ENCODE peak calls at places on chromosomes 3 and 15, in eight cellular contexts. O is A549, M is pancreas, H is fibroblast of the aortic adventitia, W is psoas muscle, Q is stomach, J is adrenal gland, C is astrocyte of the spinal cord. Y is an unnamed sample.

GRCh38 chr3:24688446-24689148 is 193.9 kb upstream of the THRB start:
- DNase-seq in C (peak), H (no peak), O (peak), Q (no peak), M (no peak), W (no peak), J (no peak), Y (peak)

GRCh38 chr3:21357241-21357640 is 393.8 kb downstream of the ZNF385D start:
- DNase-seq in W (no peak), H (peak), C (no peak), M (no peak), J (no peak), Q (no peak), O (no peak), Y (no peak)

GRCh38 chr3:143000525-143000924 is 845 bp upstream of the U2SURP start:
- DNase-seq in Q (no peak), H (peak), O (no peak), C (peak), W (no peak), M (no peak), J (no peak), Y (peak)

GRCh38 chr15:94105760-94106159 is 125.6 kb upstream of the MCTP2 start:
- DNase-seq in W (no peak), M (no peak), J (no peak), C (no peak), Q (no peak), H (no peak), O (no peak), Y (no peak)

GRCh38 chr3:150296966-150297365 is 111.1 kb upstream of the TSC22D2 start:
- DNase-seq in M (no peak), J (no peak), Q (no peak), W (no peak), H (no peak), O (no peak), C (no peak), Y (no peak)

GRCh38 chr3:195892105-195892354 is 16.3 kb downstream of the TNK2 start:
- DNase-seq in M (no peak), O (no peak), W (no peak), Q (no peak), J (no peak), C (no peak), H (no peak), Y (no peak)

GRCh38 chr3:47772788-47773187 is 8.9 kb downstream of the SMARCC1 start:
- DNase-seq in M (no peak), C (no peak), Q (no peak), O (no peak), H (no peak), W (no peak), J (no peak), Y (no peak)

GRCh38 chr3:132256984-132257383 is 60.2 kb upstream of the ACP3 start:
- DNase-seq in W (no peak), C (peak), M (no peak), O (peak), H (peak), Q (peak), J (peak), Y (peak)

GRCh38 chr3:47005212-47006144 is 26.0 kb downstream of the NBEAL2 start:
- DNase-seq in J (no peak), O (no peak), Q (no peak), H (no peak), M (peak), C (no peak), W (peak), Y (no peak)

GRCh38 chr3:151282921-151283320 is 4.6 kb upstream of the P2RY14 start:
- DNase-seq in M (no peak), C (peak), H (peak), J (no peak), Q (no peak), O (peak), W (no peak), Y (peak)

GRCh38 chr3:71543371-71544016 is 40.0 kb downstream of the FOXP1 start:
- DNase-seq in H (no peak), J (no peak), W (peak), Q (no peak), O (no peak), M (no peak), C (no peak), Y (no peak)

GRCh38 chr3:139514741-139515140 is 24.8 kb downstream of the RBP1 start:
- DNase-seq in J (no peak), O (no peak), Q (no peak), H (no peak), M (no peak), C (no peak), W (no peak), Y (no peak)

GRCh38 chr3:47414161-47414564 is 33.3 kb downstream of the PTPN23 start:
- DNase-seq in J (no peak), H (no peak), C (no peak), Q (no peak), W (no peak), O (no peak), M (no peak), Y (no peak)

GRCh38 chr3:44235604-44236484 is 5.8 kb upstream of the TOPAZ1 start:
- DNase-seq in M (peak), H (peak), C (peak), J (peak), O (peak), W (peak), Q (peak), Y (peak)

GRCh38 chr3:49867871-49868321 is 1.8 kb downstream of the CAMKV start:
- DNase-seq in J (peak), M (no peak), W (no peak), H (peak), C (peak), O (peak), Q (no peak), Y (peak)

GRCh38 chr15:101652783-101653430 is 726 bp upstream of the TM2D3 start:
- DNase-seq in O (no peak), M (peak), Q (no peak), C (no peak), W (no peak), H (no peak), J (no peak), Y (no peak)

GRCh38 chr3:172622916-172623700 is 87.8 kb downstream of the NCEH1 start:
- DNase-seq in W (no peak), H (peak), J (peak), M (no peak), C (peak), O (peak), Q (peak), Y (peak)

GRCh38 chr3:142844339-142844977 is 44.4 kb downstream of the PCOLCE2 start:
- DNase-seq in O (peak), H (peak), W (no peak), J (no peak), Q (no peak), C (peak), M (no peak), Y (peak)

GRCh38 chr15:47675735-47676134 is 41.6 kb upstream of the SEMA6D start:
- DNase-seq in Q (no peak), M (no peak), W (no peak), J (no peak), O (no peak), C (no peak), H (no peak), Y (no peak)

GRCh38 chr3:48219543-48219942 is 3.8 kb upstream of the CAMP start:
- DNase-seq in J (peak), C (no peak), Q (no peak), W (peak), O (no peak), M (no peak), H (peak), Y (no peak)

GRCh38 chr3:116930786-116931185 is 221.2 kb downstream of the TUSC7 start:
- DNase-seq in O (no peak), C (peak), Q (no peak), W (no peak), J (peak), M (no peak), H (no peak), Y (peak)

GRCh38 chr15:90647326-90647725 is 69.8 kb upstream of the BLM start:
- DNase-seq in Q (no peak), M (no peak), J (no peak), C (no peak), H (no peak), W (no peak), O (peak), Y (no peak)

GRCh38 chr3:45592830-45593707 is 1.5 kb upstream of the LIMD1 start:
- DNase-seq in H (peak), Q (peak), O (peak), C (peak), M (peak), J (peak), W (peak), Y (peak)

GRCh38 chr3:133855772-133856171 is 39.9 kb downstream of the RAB6B start:
- DNase-seq in C (peak), J (no peak), Q (no peak), O (no peak), W (no peak), M (no peak), H (peak), Y (peak)

GRCh38 chr3:142604940-142605339 is 8.7 kb downstream of the PLS1 start:
- DNase-seq in C (no peak), W (no peak), M (no peak), Q (no peak), O (no peak), J (no peak), H (no peak), Y (no peak)

GRCh38 chr15:98953000-98953776 is 54.4 kb downstream of the PGPEP1L start:
- DNase-seq in J (peak), Q (no peak), O (no peak), C (no peak), W (no peak), H (no peak), M (no peak), Y (no peak)

GRCh38 chr15:57570994-57571393 is 20.7 kb upstream of the MYZAP start:
- DNase-seq in C (peak), W (no peak), H (peak), J (no peak), Q (no peak), O (peak), M (no peak), Y (peak)

GRCh38 chr3:52836991-52837390 is 2.2 kb upstream of the MUSTN1 start:
- DNase-seq in W (no peak), M (no peak), O (no peak), C (no peak), Q (no peak), J (no peak), H (no peak), Y (no peak)
- H3K4me3 ChIP-seq in W (peak), M (no peak), O (no peak), C (no peak), Q (no peak), J (no peak), H (no peak), Y (no peak)

GRCh38 chr15:63504247-63504978 is at the start of gene USP3:
- DNase-seq in M (peak), Q (peak), O (peak), H (peak), J (peak), C (peak), W (peak), Y (peak)
- TF ChIP-seq CTCF in M (no peak), Q (peak), O (peak), H (peak), J (peak), C (peak), W (peak), Y (no peak)

DNA sequence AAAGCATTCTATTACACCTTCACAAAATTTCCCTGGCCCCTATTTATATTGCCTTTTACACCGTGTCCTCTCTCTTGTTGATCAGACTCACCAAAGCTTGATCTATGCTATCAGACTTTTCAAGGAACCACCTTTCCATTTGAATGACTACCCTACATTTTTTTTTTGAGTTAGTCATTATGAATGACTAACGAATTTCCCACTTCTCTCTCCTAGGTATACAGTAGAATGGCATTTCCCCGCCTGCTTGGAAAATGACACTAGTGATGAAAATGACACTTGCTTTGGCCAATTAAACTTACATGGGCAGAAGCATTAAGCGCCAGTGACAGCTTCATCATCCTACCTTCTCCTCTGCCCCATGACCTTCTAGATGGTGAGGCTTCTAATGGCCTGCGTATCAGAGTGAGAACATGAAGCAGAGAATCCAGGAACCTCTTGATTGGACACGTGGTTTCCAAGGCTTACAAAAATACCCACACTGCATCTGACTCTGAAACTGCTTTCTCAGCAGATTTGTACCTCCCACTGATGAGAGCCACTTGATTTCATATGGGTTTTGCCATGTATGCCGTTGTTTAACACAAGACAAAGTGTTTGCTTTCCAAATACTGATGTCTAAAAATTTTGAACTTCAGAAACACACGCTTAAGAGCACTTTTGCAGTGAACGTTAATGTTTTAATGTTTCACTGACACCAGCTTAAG is 370.5 kb downstream of the CTNNB1 start:
- DNase-seq in W (no peak), H (no peak), C (no peak), Q (no peak), M (no peak), O (no peak), J (no peak), Y (no peak)
- H3K4me3 ChIP-seq in W (no peak), H (no peak), C (no peak), Q (no peak), M (no peak), O (no peak), J (no peak), Y (no peak)

DNA sequence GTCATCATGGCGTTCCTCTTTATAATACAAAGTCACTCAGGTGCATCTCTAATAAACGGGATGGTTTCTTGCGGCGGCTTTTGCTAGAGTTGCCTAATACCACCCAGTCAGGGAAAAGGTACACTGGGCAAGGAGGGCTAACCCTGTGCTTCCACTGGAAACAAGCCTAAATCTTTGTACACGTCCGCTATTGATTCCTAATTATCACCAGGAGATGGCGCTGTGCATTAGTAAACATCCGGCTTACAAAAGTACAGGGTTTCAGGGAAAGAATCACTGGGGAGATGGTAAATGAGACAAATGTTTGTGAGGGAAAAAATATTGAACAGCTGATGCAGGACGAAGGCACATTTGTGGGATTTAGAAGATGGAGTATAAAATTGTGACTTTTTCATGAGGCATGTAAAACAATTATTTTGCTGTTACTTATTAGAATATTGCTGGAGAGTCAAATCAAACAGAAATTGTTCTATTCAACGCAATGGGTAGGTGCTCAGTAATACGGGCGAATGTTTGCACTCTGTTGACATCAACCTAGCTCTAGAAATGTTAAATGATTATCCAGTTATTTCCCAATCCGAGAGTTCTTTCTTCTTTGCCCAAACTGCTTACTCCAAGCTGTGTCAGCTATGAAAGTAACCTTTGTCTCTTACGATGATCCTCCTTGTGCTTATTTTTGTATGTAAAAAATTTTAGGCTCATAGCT is 50.6 kb downstream of the GMNC start:
- DNase-seq in H (peak), C (peak), W (no peak), O (peak), M (no peak), J (peak), Q (no peak), Y (peak)
- TF ChIP-seq CTCF in H (peak), C (peak), W (peak), O (peak), M (peak), J (peak), Q (peak), Y (peak)

GRCh38 chr3:193826126-193826795 is 233.3 kb downstream of the OPA1 start:
- DNase-seq in H (peak), W (peak), Q (peak), C (peak), M (peak), J (peak), O (peak), Y (peak)
- H3K4me3 ChIP-seq in H (no peak), W (no peak), Q (no peak), C (no peak), M (no peak), J (no peak), O (no peak), Y (no peak)

GRCh38 chr15:38864122-38864521 is 299.5 kb upstream of the RASGRP1 start:
- DNase-seq in O (no peak), J (no peak), H (no peak), M (no peak), W (no peak), Q (no peak), C (no peak), Y (no peak)
- TF ChIP-seq CTCF in O (no peak), J (no peak), H (peak), M (no peak), W (no peak), Q (no peak), C (no peak), Y (peak)

GRCh38 chr3:20141306-20141705 is 44.7 kb downstream of the SGO1 start:
- DNase-seq in O (no peak), J (no peak), C (no peak), H (peak), W (no peak), M (no peak), Q (no peak), Y (no peak)

GRCh38 chr3:20143519-20143918 is 42.5 kb downstream of the SGO1 start:
- DNase-seq in H (no peak), M (no peak), Q (no peak), J (no peak), C (no peak), W (no peak), O (no peak), Y (no peak)

GRCh38 chr3:20142517-20142916 is 43.5 kb downstream of the SGO1 start:
- DNase-seq in M (no peak), Q (no peak), W (no peak), J (no peak), C (no peak), H (no peak), O (no peak), Y (no peak)

GRCh38 chr3:20140881-20141280 is 45.1 kb downstream of the SGO1 start:
- DNase-seq in H (no peak), O (no peak), C (no peak), M (no peak), W (no peak), J (no peak), Q (no peak), Y (no peak)

GRCh38 chr3:20141841-20142240 is 44.2 kb downstream of the SGO1 start:
- DNase-seq in W (peak), H (peak), Q (no peak), M (no peak), C (peak), O (no peak), J (no peak), Y (peak)
- H3K4me3 ChIP-seq in W (no peak), H (no peak), Q (no peak), M (no peak), C (no peak), O (no peak), J (no peak), Y (no peak)

Y was measured in choroid plexus epithelial cell.